ENCODE peak calls at places on chromosomes 5 and 9, in ten cellular contexts. R, T, O, V, H, S, N, Z, W and C are unnamed samples.

GRCh38 chr9:90025816-90026215 is 421.0 kb downstream of the GADD45G start:
- DNase-seq in R (no peak), T (no peak), O (no peak), V (no peak), H (peak), S (no peak), N (no peak), Z (no peak), W (peak), C (no peak)

GRCh38 chr9:111630182-111631070 is 708 bp upstream of the DNAJC25 start:
- DNase-seq in R (no peak), T (no peak), O (no peak), V (no peak), H (no peak), S (no peak), N (peak), Z (no peak), W (no peak), C (no peak)

GRCh38 chr9:107158321-107158720 is 124.8 kb upstream of the RAD23B start:
- DNase-seq in R (no peak), T (no peak), O (no peak), V (no peak), H (peak), S (peak), N (no peak), Z (peak), W (peak), C (no peak)

GRCh38 chr9:121886759-121887485 is 206.2 kb downstream of the TTLL11 start:
- DNase-seq in R (no peak), T (no peak), O (no peak), V (no peak), H (no peak), S (no peak), N (peak), Z (no peak), W (no peak), C (no peak)

GRCh38 chr5:61790678-61791077 is 458.6 kb downstream of the ZSWIM6 start:
- DNase-seq in R (no peak), T (no peak), O (no peak), V (no peak), H (no peak), S (no peak), N (no peak), Z (no peak), W (no peak), C (no peak)

GRCh38 chr5:79418276-79418675 is 95.7 kb downstream of the HOMER1 start:
- DNase-seq in R (no peak), T (no peak), O (no peak), V (no peak), H (no peak), S (no peak), N (no peak), Z (peak), W (no peak), C (no peak)

GRCh38 chr5:142507528-142507927 is 178.4 kb downstream of the FGF1 start:
- DNase-seq in R (no peak), T (no peak), O (no peak), V (no peak), H (no peak), S (no peak), N (no peak), Z (no peak), W (no peak), C (no peak)

GRCh38 chr5:172872997-172873491 is 39.0 kb downstream of the ERGIC1 start:
- DNase-seq in R (peak), T (peak), O (no peak), V (no peak), H (peak), S (no peak), N (no peak), Z (peak), W (peak), C (no peak)

GRCh38 chr9:31390352-31391025 is 994.0 kb upstream of the ACO1 start:
- DNase-seq in R (no peak), T (peak), O (no peak), V (no peak), H (no peak), S (peak), N (peak), Z (no peak), W (no peak), C (no peak)

GRCh38 chr5:62115009-62115408 is 191.0 kb upstream of the KIF2A start:
- DNase-seq in R (no peak), T (no peak), O (no peak), V (no peak), H (peak), S (no peak), N (no peak), Z (no peak), W (no peak), C (no peak)

GRCh38 chr5:179268966-179269693 is 76.1 kb downstream of the ADAMTS2 start:
- DNase-seq in R (no peak), T (no peak), O (no peak), V (no peak), H (peak), S (no peak), N (no peak), Z (peak), W (peak), C (no peak)

GRCh38 chr5:749101-749670 is 35.3 kb downstream of the ZDHHC11B start:
- DNase-seq in R (no peak), T (no peak), O (no peak), V (no peak), H (no peak), S (no peak), N (no peak), Z (no peak), W (no peak), C (no peak)

GRCh38 chr5:81750308-81751008 is 439 bp downstream of the SSBP2 start:
- DNase-seq in R (no peak), T (no peak), O (no peak), V (no peak), H (peak), S (peak), N (peak), Z (no peak), W (peak), C (peak)

GRCh38 chr5:180636403-180637075 is 12.9 kb downstream of the FLT4 start:
- DNase-seq in R (peak), T (no peak), O (no peak), V (no peak), H (peak), S (no peak), N (no peak), Z (no peak), W (no peak), C (no peak)

GRCh38 chr5:63233906-63234305 is 655.3 kb downstream of the LRRC70 start:
- DNase-seq in R (no peak), T (no peak), O (no peak), V (no peak), H (peak), S (no peak), N (no peak), Z (peak), W (no peak), C (no peak)

GRCh38 chr5:136030956-136031611 is 2.3 kb downstream of the TGFBI start:
- DNase-seq in R (no peak), T (no peak), O (no peak), V (no peak), H (no peak), S (peak), N (no peak), Z (no peak), W (no peak), C (peak)

GRCh38 chr9:69532359-69532758 is 139.8 kb downstream of the APBA1 start:
- DNase-seq in R (no peak), T (peak), O (no peak), V (no peak), H (no peak), S (no peak), N (no peak), Z (no peak), W (no peak), C (no peak)

GRCh38 chr5:109865636-109866035 is 175.9 kb downstream of the MAN2A1 start:
- DNase-seq in R (no peak), T (peak), O (no peak), V (no peak), H (peak), S (no peak), N (no peak), Z (peak), W (no peak), C (no peak)

GRCh38 chr5:21236104-21236503 is 1248.1 kb upstream of the CDH18 start:
- DNase-seq in R (no peak), T (peak), O (no peak), V (no peak), H (no peak), S (no peak), N (no peak), Z (no peak), W (no peak), C (no peak)

GRCh38 chr9:134288731-134289130 is 37.5 kb upstream of the RXRA start:
- DNase-seq in R (peak), T (no peak), O (no peak), V (no peak), H (no peak), S (no peak), N (no peak), Z (no peak), W (peak), C (no peak)

GRCh38 chr5:59790399-59791130 is 103.0 kb downstream of the PDE4D start:
- DNase-seq in R (no peak), T (no peak), O (no peak), V (no peak), H (peak), S (peak), N (no peak), Z (peak), W (peak), C (no peak)

GRCh38 chr5:67195406-67196275 is 958 bp downstream of the CD180 start:
- DNase-seq in R (no peak), T (peak), O (no peak), V (no peak), H (no peak), S (no peak), N (no peak), Z (no peak), W (no peak), C (no peak)

GRCh38 chr5:10595678-10596309 is 31.9 kb downstream of the ANKRD33B start:
- DNase-seq in R (no peak), T (peak), O (peak), V (no peak), H (peak), S (no peak), N (peak), Z (peak), W (no peak), C (peak)

GRCh38 chr9:100554935-100555401 is 22.9 kb upstream of the CAVIN4 start:
- DNase-seq in R (no peak), T (no peak), O (no peak), V (no peak), H (no peak), S (peak), N (no peak), Z (peak), W (no peak), C (no peak)

GRCh38 chr5:179800696-179801201 is 5.9 kb downstream of the MGAT4B start:
- DNase-seq in R (no peak), T (no peak), O (no peak), V (no peak), H (no peak), S (no peak), N (no peak), Z (no peak), W (no peak), C (no peak)

GRCh38 chr5:144406463-144406862 is 235.8 kb downstream of the KCTD16 start:
- DNase-seq in R (no peak), T (peak), O (no peak), V (no peak), H (no peak), S (no peak), N (no peak), Z (no peak), W (no peak), C (no peak)

GRCh38 chr9:118331622-118332045 is 627.4 kb downstream of the TLR4 start:
- DNase-seq in R (no peak), T (peak), O (no peak), V (no peak), H (peak), S (no peak), N (no peak), Z (peak), W (no peak), C (no peak)

GRCh38 chr5:159017787-159018186 is 81.9 kb downstream of the EBF1 start:
- DNase-seq in R (peak), T (no peak), O (peak), V (no peak), H (peak), S (no peak), N (no peak), Z (peak), W (peak), C (peak)

GRCh38 chr5:150131978-150132694 is 23.5 kb downstream of the PDGFRB start:
- DNase-seq in R (no peak), T (no peak), O (no peak), V (no peak), H (peak), S (no peak), N (no peak), Z (peak), W (no peak), C (peak)

GRCh38 chr9:79352322-79352721 is 219.4 kb upstream of the TLE4 start:
- DNase-seq in R (no peak), T (no peak), O (no peak), V (no peak), H (no peak), S (no peak), N (no peak), Z (no peak), W (no peak), C (no peak)

GRCh38 chr9:94719878-94720277 is 6.6 kb upstream of the AOPEP start:
- DNase-seq in R (no peak), T (no peak), O (no peak), V (no peak), H (no peak), S (no peak), N (no peak), Z (no peak), W (no peak), C (no peak)

GRCh38 chr9:73239868-73240267 is 88.2 kb downstream of the ANXA1 start:
- DNase-seq in R (no peak), T (no peak), O (no peak), V (no peak), H (no peak), S (no peak), N (no peak), Z (no peak), W (no peak), C (no peak)

GRCh38 chr5:37786855-37787254 is 53.0 kb downstream of the GDNF start:
- DNase-seq in R (no peak), T (peak), O (no peak), V (no peak), H (peak), S (no peak), N (no peak), Z (peak), W (no peak), C (no peak)

GRCh38 chr9:30411571-30411970 is 1972.9 kb upstream of the ACO1 start:
- DNase-seq in R (no peak), T (no peak), O (no peak), V (no peak), H (no peak), S (no peak), N (no peak), Z (no peak), W (no peak), C (no peak)

GRCh38 chr5:146751781-146752401 is 126.7 kb downstream of the PPP2R2B start:
- DNase-seq in R (no peak), T (no peak), O (peak), V (peak), H (no peak), S (no peak), N (peak), Z (no peak), W (no peak), C (no peak)

GRCh38 chr5:73938938-73939320 is 312.9 kb downstream of the ARHGEF28 start:
- DNase-seq in R (no peak), T (no peak), O (no peak), V (no peak), H (peak), S (no peak), N (no peak), Z (no peak), W (no peak), C (no peak)

GRCh38 chr5:83562817-83563557 is 91.4 kb downstream of the VCAN start:
- DNase-seq in R (no peak), T (peak), O (no peak), V (no peak), H (peak), S (no peak), N (no peak), Z (peak), W (no peak), C (no peak)